ENCODE peak calls at places on chromosomes 1 and 21, in four cellular contexts. L is stomach; S is CD8-positive, alpha-beta memory T cell; P is D341Med. U is an unnamed sample.

GRCh38 chr21:31201548-31201947 is 142.5 kb downstream of the TIAM1 start:
- DNase-seq in L (no peak), S (no peak), P (no peak), U (no peak)

GRCh38 chr1:8463144-8463927 is 145.4 kb downstream of the SLC45A1 start:
- DNase-seq in L (peak; percentile 50), S (no peak), P (no peak), U (no peak)

GRCh38 chr21:16388291-16388690 is 658.5 kb downstream of the USP25 start:
- DNase-seq in L (no peak), S (no peak), P (no peak), U (no peak)

GRCh38 chr1:185483647-185484450 is 166.8 kb upstream of the IVNS1ABP start:
- DNase-seq in L (no peak), S (no peak), P (peak; percentile 41), U (no peak)

GRCh38 chr1:38047603-38048146 is 1.1 kb upstream of the POU3F1 start:
- DNase-seq in L (no peak), S (no peak), P (no peak), U (no peak)

GRCh38 chr1:55012661-55013060 is 13.9 kb downstream of the BSND start:
- DNase-seq in L (no peak), S (no peak), P (no peak), U (no peak)

GRCh38 chr1:36553591-36554417 is 71.1 kb upstream of the CSF3R start:
- DNase-seq in L (peak; percentile 64), S (peak; percentile 30), P (peak; percentile 85), U (peak; percentile 83)

GRCh38 chr1:71638081-71638766 is 557.4 kb upstream of the ZRANB2 start:
- DNase-seq in L (no peak), S (no peak), P (no peak), U (no peak)

GRCh38 chr1:94319319-94320180 is 82.2 kb upstream of the ARHGAP29 start:
- DNase-seq in L (no peak), S (no peak), P (no peak), U (no peak)

GRCh38 chr1:44808938-44809917 is 905 bp downstream of the BTBD19 start:
- DNase-seq in L (peak; percentile 51), S (peak; percentile 89), P (no peak), U (no peak)

GRCh38 chr1:116503535-116504307 is 67.1 kb downstream of the CD58 start:
- DNase-seq in L (no peak), S (peak; percentile 23), P (no peak), U (no peak)

GRCh38 chr1:96513136-96513535 is 208.4 kb upstream of the PTBP2 start:
- DNase-seq in L (no peak), S (no peak), P (no peak), U (no peak)

GRCh38 chr1:53339736-53340385 is 12.0 kb upstream of the LRP8 start:
- DNase-seq in L (peak; percentile 14), S (no peak), P (no peak), U (no peak)

GRCh38 chr1:181192277-181192676 is 103.8 kb downstream of the IER5 start:
- DNase-seq in L (no peak), S (no peak), P (no peak), U (no peak)

GRCh38 chr1:247647864-247648263 is 31.7 kb downstream of the OR13G1 start:
- DNase-seq in L (peak; percentile 56), S (no peak), P (no peak), U (no peak)

GRCh38 chr1:89578940-89579684 is 53.8 kb upstream of the LRRC8C start:
- DNase-seq in L (no peak), S (no peak), P (no peak), U (no peak)

GRCh38 chr1:5485968-5486665 is 506.1 kb downstream of the NPHP4 start:
- DNase-seq in L (no peak), S (no peak), P (no peak), U (no peak)

GRCh38 chr1:1356796-1357401 is 1.5 kb downstream of the MXRA8 start:
- DNase-seq in L (peak; percentile 73), S (no peak), P (no peak), U (no peak)

GRCh38 chr1:225737179-225737578 is 40.4 kb upstream of the SRP9 start:
- DNase-seq in L (no peak), S (no peak), P (no peak), U (no peak)

GRCh38 chr1:220748091-220748934 is at the start of gene MTARC2:
- DNase-seq in L (peak; percentile 80), S (no peak), P (no peak), U (peak; percentile 62)

GRCh38 chr1:6118415-6118814 is 61.7 kb downstream of the CHD5 start:
- DNase-seq in L (no peak), S (no peak), P (no peak), U (no peak)

GRCh38 chr1:171122299-171122698 is 31.6 kb downstream of the FMO3 start:
- DNase-seq in L (no peak), S (no peak), P (no peak), U (no peak)

U was measured in HEK293T.